ENCODE peak calls at places on chromosome 21, in nine cellular contexts. L, I, Y, T, M, C, R, J and E are unnamed samples.

GRCh38 chr21:29322570-29322957 is 23.8 kb downstream of the BACH1 start:
- DNase-seq in R (no peak), M (no peak), J (no peak), L (no peak), I (no peak), C (no peak), Y (no peak), T (no peak), E (no peak)

GRCh38 chr21:40416572-40416971 is 430.4 kb downstream of the DSCAM start:
- DNase-seq in R (no peak), M (no peak), J (no peak), I (no peak), Y (no peak), C (no peak), T (no peak), L (no peak), E (no peak)

GRCh38 chr21:26818911-26819310 is 26.3 kb downstream of the ADAMTS1 start:
- DNase-seq in T (no peak), I (no peak), Y (no peak), M (no peak), J (no peak), C (no peak), L (no peak), R (no peak), E (no peak)

GRCh38 chr21:36355868-36356267 is 29.3 kb upstream of the CHAF1B start:
- DNase-seq in C (no peak), J (no peak), L (no peak), M (no peak), I (no peak), T (no peak), Y (no peak), R (no peak), E (no peak)

GRCh38 chr21:36749935-36750578 is 51.1 kb downstream of the SIM2 start:
- DNase-seq in Y (no peak), L (peak; percentile 56), C (no peak), T (no peak), M (no peak), I (no peak), R (no peak), J (no peak), E (no peak)

GRCh38 chr21:39802226-39802625 is 57.2 kb downstream of the IGSF5 start:
- DNase-seq in M (no peak), R (no peak), I (no peak), J (no peak), Y (no peak), C (no peak), L (no peak), T (no peak), E (no peak)

GRCh38 chr21:28229811-28230210 is 762.9 kb downstream of the LTN1 start:
- DNase-seq in C (peak; percentile 92), T (peak; percentile 1), R (no peak), M (no peak), J (no peak), L (peak; percentile 7), I (no peak), Y (no peak), E (no peak)

GRCh38 chr21:37873655-37874054 is 42.6 kb downstream of the KCNJ6 start:
- DNase-seq in R (peak; percentile 25), Y (peak; percentile 13), I (no peak), T (no peak), M (no peak), C (peak; percentile 8), J (no peak), L (peak; percentile 7), E (no peak)

GRCh38 chr21:41583274-41583790 is 75.4 kb upstream of the TMPRSS2 start:
- DNase-seq in C (peak; percentile 96), J (no peak), I (no peak), M (no peak), R (peak; percentile 43), Y (no peak), L (peak; percentile 14), T (no peak), E (peak; percentile 72)

GRCh38 chr21:41681336-41681801 is 85.5 kb downstream of the RIPK4 start:
- DNase-seq in Y (no peak), R (peak; percentile 58), J (no peak), L (no peak), I (no peak), T (no peak), C (peak; percentile 90), M (no peak), E (peak; percentile 56)

GRCh38 chr21:40002978-40003377 is 135.7 kb downstream of the PCP4 start:
- DNase-seq in L (no peak), Y (no peak), M (no peak), J (no peak), T (no peak), R (no peak), I (no peak), C (no peak), E (no peak)

GRCh38 chr21:35476616-35477395 is 427.7 kb upstream of the RUNX1 start:
- DNase-seq in M (no peak), T (no peak), Y (peak; percentile 1), I (no peak), C (peak; percentile 54), J (no peak), L (no peak), R (no peak), E (no peak)